ENCODE peak calls at places on chromosomes 12 and 14, in ten cellular contexts. O is astrocyte, L is nephron progenitor cell, M is body of pancreas, T is astrocyte of the cerebellum, K is fibroblast of pulmonary artery, Y is colonic mucosa, E is right lobe of liver, V is lower leg skin, D is activated B cell treated with CpG ODN at 0.5 μM for 24 hours. W is an unnamed sample.

GRCh38 chr12:6967548-6968100 is 2.8 kb downstream of the PHB2 start:
- DNase-seq in Y (no peak), E (no peak), D (no peak), V (no peak), L (no peak), T (no peak), M (no peak), K (no peak), O (no peak), W (no peak)

GRCh38 chr12:50453872-50454271 is 50.9 kb upstream of the DIP2B start:
- DNase-seq in V (no peak), Y (no peak), E (no peak), L (no peak), M (no peak), T (peak), O (peak), D (no peak), K (peak), W (no peak)

GRCh38 chr14:37051680-37052079 is 120.7 kb downstream of the SLC25A21 start:
- DNase-seq in D (no peak), V (no peak), O (no peak), T (no peak), Y (no peak), M (no peak), L (no peak), E (no peak), K (no peak), W (no peak)

GRCh38 chr12:83276904-83277303 is 590.2 kb downstream of the TMTC2 start:
- DNase-seq in T (no peak), O (no peak), E (no peak), M (no peak), V (no peak), L (no peak), Y (no peak), K (no peak), D (no peak), W (no peak)

GRCh38 chr14:62039871-62040270 is 277.7 kb downstream of the SNAPC1 start:
- DNase-seq in M (no peak), V (no peak), Y (no peak), T (no peak), E (no peak), L (no peak), D (no peak), O (no peak), K (no peak), W (no peak)

GRCh38 chr14:34629657-34630529 is at the start of gene SNX6:
- DNase-seq in D (peak), O (peak), T (peak), M (peak), K (peak), V (peak), L (peak), Y (peak), E (peak), W (peak)

GRCh38 chr12:29743801-29744200 is 39.9 kb downstream of the TMTC1 start:
- DNase-seq in M (no peak), L (no peak), D (no peak), Y (no peak), E (no peak), K (peak), T (no peak), V (no peak), O (peak), W (no peak)

GRCh38 chr12:33116284-33116683 is 219.7 kb upstream of the PKP2 start:
- DNase-seq in Y (no peak), D (no peak), O (no peak), K (no peak), E (no peak), M (no peak), T (no peak), V (no peak), L (no peak), W (no peak)

GRCh38 chr12:128797119-128798118 is 26.3 kb downstream of the SLC15A4 start:
- DNase-seq in V (no peak), K (peak), M (peak), Y (no peak), L (no peak), D (no peak), E (no peak), T (peak), O (no peak), W (no peak)

GRCh38 chr12:100221523-100221922 is 20.9 kb downstream of the ACTR6 start:
- DNase-seq in E (peak), V (no peak), O (no peak), L (no peak), Y (peak), M (no peak), K (no peak), T (no peak), D (no peak), W (no peak)

GRCh38 chr14:90382491-90383125 is 14.2 kb upstream of the CALM1 start:
- DNase-seq in T (peak), Y (peak), M (peak), K (peak), L (peak), O (peak), D (no peak), V (peak), E (peak), W (peak)

GRCh38 chr12:106135075-106135474 is 3.7 kb downstream of the NUAK1 start:
- DNase-seq in Y (no peak), E (no peak), D (no peak), V (no peak), M (no peak), O (peak), T (peak), K (peak), L (no peak), W (no peak)

GRCh38 chr14:28323951-28324741 is 442.4 kb upstream of the FOXG1 start:
- DNase-seq in Y (no peak), M (no peak), V (no peak), K (no peak), L (no peak), D (no peak), O (peak), T (no peak), E (no peak), W (no peak)

GRCh38 chr12:79895804-79896203 is 39.1 kb downstream of the PPP1R12A start:
- DNase-seq in V (no peak), Y (no peak), O (no peak), L (no peak), T (no peak), M (no peak), D (no peak), K (no peak), E (no peak), W (no peak)

GRCh38 chr12:126782083-126782482 is 1484.9 kb upstream of the TMEM132C start:
- DNase-seq in Y (no peak), E (no peak), K (no peak), V (no peak), D (no peak), M (no peak), L (no peak), T (no peak), O (no peak), W (no peak)

GRCh38 chr12:121580959-121581680 is at the start of gene KDM2B:
- DNase-seq in O (peak), L (peak), E (peak), K (peak), V (peak), T (no peak), D (no peak), Y (peak), M (no peak), W (no peak)

GRCh38 chr12:3193131-3193530 is 116.0 kb downstream of the TSPAN9 start:
- DNase-seq in O (no peak), K (no peak), L (no peak), E (no peak), M (no peak), D (no peak), Y (no peak), T (no peak), V (no peak), W (no peak)

GRCh38 chr12:64976131-64976530 is 145.0 kb downstream of the WIF1 start:
- DNase-seq in D (no peak), E (no peak), Y (no peak), O (no peak), V (no peak), T (peak), M (no peak), L (no peak), K (no peak), W (no peak)

GRCh38 chr12:113601656-113602263 is 130.1 kb upstream of the LHX5 start:
- DNase-seq in D (no peak), M (no peak), V (no peak), L (peak), Y (no peak), E (no peak), O (no peak), T (no peak), K (peak), W (no peak)

GRCh38 chr12:44835641-44836379 is 40.3 kb downstream of the NELL2 start:
- DNase-seq in L (no peak), T (no peak), M (peak), E (no peak), K (no peak), V (peak), D (no peak), Y (no peak), O (peak), W (no peak)

GRCh38 chr12:50325890-50326391 is 42.6 kb upstream of the LIMA1 start:
- DNase-seq in T (no peak), Y (peak), M (peak), D (no peak), E (peak), O (no peak), V (no peak), L (no peak), K (peak), W (no peak)

GRCh38 chr14:99955826-99956455 is 109.3 kb upstream of the EVL start:
- DNase-seq in L (no peak), V (no peak), Y (no peak), E (no peak), T (no peak), K (no peak), D (no peak), O (no peak), M (no peak), W (no peak)

GRCh38 chr12:29148065-29148957 is 767 bp upstream of the FAR2 start:
- DNase-seq in M (peak), D (no peak), O (no peak), T (no peak), L (peak), E (no peak), V (peak), Y (peak), K (peak), W (peak)

GRCh38 chr12:29725587-29726320 is 58.0 kb downstream of the TMTC1 start:
- DNase-seq in V (no peak), T (peak), E (no peak), O (peak), L (peak), K (peak), D (no peak), M (peak), Y (no peak), W (peak)

GRCh38 chr12:22164101-22164500 is 118.1 kb downstream of the CMAS start:
- DNase-seq in T (no peak), O (no peak), K (no peak), D (no peak), L (no peak), E (no peak), V (no peak), M (no peak), Y (no peak), W (no peak)

GRCh38 chr12:107490000-107490399 is 195.6 kb upstream of the PWP1 start:
- DNase-seq in K (no peak), O (no peak), T (no peak), Y (no peak), E (no peak), M (no peak), D (no peak), L (no peak), V (no peak), W (no peak)

GRCh38 chr12:111437816-111438454 is 32.2 kb downstream of the SH2B3 start:
- DNase-seq in K (peak), E (peak), Y (peak), D (no peak), V (peak), O (peak), L (no peak), T (no peak), M (no peak), W (no peak)

GRCh38 chr12:6549379-6550151 is 6.3 kb downstream of the IFFO1 start:
- DNase-seq in Y (no peak), T (no peak), V (no peak), L (no peak), O (no peak), K (no peak), D (no peak), E (no peak), M (no peak), W (no peak)

GRCh38 chr12:31265722-31266121 is 60.2 kb downstream of the SINHCAF start:
- DNase-seq in V (no peak), L (no peak), Y (no peak), E (no peak), M (no peak), D (no peak), O (no peak), T (no peak), K (no peak), W (no peak)
- TF ChIP-seq CTCF in V (no peak), L (no peak), Y (no peak), E (no peak), M (no peak), D (no peak), O (no peak), T (no peak), K (no peak), W (no peak)

GRCh38 chr14:78836777-78837176 is 666.6 kb downstream of the NRXN3 start:
- DNase-seq in E (no peak), T (peak), O (peak), M (peak), D (no peak), K (peak), Y (peak), L (peak), V (no peak), W (peak)
- TF ChIP-seq CTCF in E (peak), T (peak), O (peak), M (peak), D (no peak), K (peak), Y (peak), L (peak), V (no peak), W (peak)

GRCh38 chr14:102295301-102295700 is 9.7 kb downstream of the MOK start:
- DNase-seq in D (no peak), E (no peak), Y (no peak), V (no peak), T (peak), M (no peak), L (no peak), O (peak), K (peak), W (no peak)
- TF ChIP-seq CTCF in D (no peak), E (peak), Y (no peak), V (no peak), T (peak), M (peak), L (no peak), O (peak), K (peak), W (no peak)

GRCh38 chr12:39440781-39441180 is 2.1 kb downstream of the KIF21A start:
- DNase-seq in L (no peak), M (no peak), T (no peak), K (no peak), E (no peak), V (no peak), Y (no peak), O (no peak), D (no peak), W (no peak)

GRCh38 chr12:39441189-39441962 is 1.5 kb downstream of the KIF21A start:
- DNase-seq in T (no peak), M (no peak), L (no peak), E (no peak), O (no peak), K (no peak), V (no peak), D (no peak), Y (no peak), W (no peak)

GRCh38 chr12:39443704-39444234 is 849 bp upstream of the KIF21A start:
- DNase-seq in O (no peak), L (no peak), K (no peak), T (no peak), Y (no peak), V (no peak), E (no peak), M (no peak), D (no peak), W (no peak)

GRCh38 chr12:39441963-39442894 is 691 bp downstream of the KIF21A start:
- DNase-seq in Y (peak), M (no peak), L (peak), E (peak), D (peak), T (no peak), O (peak), K (peak), V (peak), W (peak)

GRCh38 chr12:39442895-39443703 is at the start of gene KIF21A:
- DNase-seq in E (peak), O (peak), L (peak), D (peak), V (peak), Y (peak), M (peak), T (peak), K (peak), W (peak)
- TF ChIP-seq CTCF in E (peak), O (no peak), L (peak), D (no peak), V (no peak), Y (peak), M (peak), T (peak), K (peak), W (peak)

DNA sequence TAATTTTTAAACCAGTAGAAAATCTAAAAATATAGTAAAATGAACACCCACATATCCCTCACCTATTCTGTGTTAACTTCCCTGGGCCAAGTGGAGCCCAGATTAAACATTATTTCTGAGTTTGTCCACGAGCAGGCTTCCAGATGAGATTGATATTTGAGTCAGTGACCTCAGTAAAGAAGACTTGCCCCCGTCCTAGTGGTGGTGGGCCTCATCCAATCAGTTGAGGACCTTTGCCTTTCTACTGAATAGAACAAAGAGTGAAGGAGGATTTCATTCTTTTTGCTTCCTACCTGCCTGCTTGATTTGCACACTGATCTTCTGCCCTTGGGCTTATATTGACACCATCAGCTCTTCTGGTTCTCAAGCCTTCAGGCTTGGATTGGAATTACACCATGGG is 174.7 kb upstream of the PLEKHG7 start:
- DNase-seq in K (no peak), E (no peak), L (no peak), O (no peak), T (no peak), V (no peak), Y (no peak), M (no peak), D (no peak), W (no peak)
- TF ChIP-seq CTCF in K (no peak), E (no peak), L (no peak), O (no peak), T (no peak), V (no peak), Y (no peak), M (no peak), D (no peak), W (peak)

DNA sequence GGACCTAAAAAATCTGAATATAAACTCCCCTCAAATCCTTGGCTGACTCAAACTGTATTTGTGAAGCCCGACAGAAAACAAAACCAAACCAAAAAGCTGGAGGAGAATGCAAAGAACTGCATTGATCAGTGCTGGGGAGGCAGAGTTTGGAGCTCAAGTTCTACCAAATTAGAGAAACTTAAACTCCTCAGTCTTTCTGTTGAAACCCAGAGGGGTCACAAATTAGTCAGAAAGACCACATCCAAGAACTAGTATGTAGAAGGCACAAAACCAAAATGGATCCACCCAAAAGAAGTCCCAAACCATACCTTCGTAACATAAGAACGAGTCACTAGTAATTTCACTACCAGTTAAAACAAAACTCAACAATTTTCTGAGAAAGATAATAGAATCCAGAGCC is 15.3 kb upstream of the PRKAB1 start:
- DNase-seq in M (no peak), V (no peak), L (no peak), E (no peak), K (no peak), Y (no peak), D (no peak), O (no peak), T (no peak), W (no peak)
- TF ChIP-seq CTCF in M (no peak), V (no peak), L (no peak), E (no peak), K (no peak), Y (no peak), D (no peak), O (no peak), T (no peak), W (no peak)

GRCh38 chr12:131454418-131455217 is 256.3 kb upstream of the SFSWAP start:
- DNase-seq in T (no peak), V (no peak), E (peak), K (peak), D (no peak), M (peak), Y (no peak), L (peak), O (no peak), W (peak)
- TF ChIP-seq CTCF in T (no peak), V (no peak), E (peak), K (no peak), D (no peak), M (peak), Y (peak), L (peak), O (no peak), W (peak)

DNA sequence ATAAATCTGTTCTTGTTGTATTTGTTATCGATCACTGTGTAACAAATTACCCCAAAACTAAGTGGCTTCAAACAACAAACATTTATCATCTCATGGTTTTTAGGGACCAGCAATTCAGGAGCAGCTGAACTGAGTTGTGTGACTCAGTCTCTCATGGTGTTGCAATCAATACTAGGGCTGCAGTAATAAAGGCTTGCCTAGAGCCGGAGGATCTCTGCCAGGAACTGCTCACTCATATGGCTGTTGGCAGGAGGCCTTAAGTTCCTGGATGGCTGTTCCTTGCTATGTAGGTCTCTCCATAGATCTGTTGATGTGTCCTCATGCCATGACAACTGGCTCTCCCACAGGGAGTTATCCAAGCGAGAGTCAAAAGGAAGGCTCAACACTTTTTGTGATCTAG is 3.8 kb upstream of the PSMC6 start:
- DNase-seq in T (peak), K (peak), L (no peak), E (peak), V (peak), M (peak), D (no peak), O (peak), Y (peak), W (no peak)
- TF ChIP-seq CTCF in T (no peak), K (no peak), L (no peak), E (no peak), V (no peak), M (no peak), D (no peak), O (no peak), Y (no peak), W (no peak)

W was measured in glutamatergic neuron.